ENCODE peak calls at places on chromosomes 3 and 15, in six cellular contexts. T, C, A, G, M and O are unnamed samples.

GRCh38 chr15:70669006-70669602 is 94.3 kb downstream of the UACA start:
- DNase-seq in T (no peak), A (no peak), G (no peak), C (no peak), M (no peak), O (no peak)

GRCh38 chr15:25863067-25863967 is at the start of gene ATP10A:
- DNase-seq in G (peak; percentile 12), C (no peak), M (no peak), A (no peak), T (peak; percentile 52), O (no peak)

GRCh38 chr3:189144645-189145044 is 27.1 kb upstream of the TPRG1 start:
- DNase-seq in T (no peak), M (peak; percentile 54), A (no peak), C (no peak), G (peak; percentile 30), O (peak; percentile 84)

GRCh38 chr15:63538876-63539275 is 34.5 kb downstream of the USP3 start:
- DNase-seq in M (no peak), G (no peak), A (no peak), T (no peak), C (no peak), O (no peak)

GRCh38 chr15:44598892-44599291 is 61.9 kb downstream of the EIF3J start:
- DNase-seq in T (no peak), G (no peak), M (no peak), C (no peak), A (no peak), O (no peak)

GRCh38 chr3:76107935-76108570 is 322.7 kb upstream of the ZNF717 start:
- DNase-seq in C (no peak), G (peak; percentile 54), A (no peak), M (no peak), T (no peak), O (no peak)

GRCh38 chr3:17115186-17115585 is 230.4 kb downstream of the PLCL2 start:
- DNase-seq in M (no peak), G (no peak), A (no peak), C (no peak), T (no peak), O (no peak)

GRCh38 chr15:33183334-33183733 is 11.2 kb downstream of the FMN1 start:
- DNase-seq in A (no peak), M (no peak), C (no peak), G (no peak), T (no peak), O (no peak)

GRCh38 chr15:51647128-51647562 is 24.6 kb upstream of the DMXL2 start:
- DNase-seq in A (peak; percentile 98), C (no peak), G (peak; percentile 55), T (no peak), M (no peak), O (peak; percentile 3)

GRCh38 chr3:124832782-124833709 is 54.1 kb downstream of the ITGB5 start:
- DNase-seq in C (no peak), T (no peak), M (no peak), A (no peak), G (peak; percentile 85), O (no peak)

GRCh38 chr15:74136584-74137543 is 6.5 kb downstream of the ISLR2 start:
- DNase-seq in G (no peak), C (no peak), A (no peak), T (no peak), M (no peak), O (no peak)

GRCh38 chr3:154367221-154367620 is 42.9 kb upstream of the DHX36 start:
- DNase-seq in M (no peak), G (no peak), C (no peak), T (no peak), A (no peak), O (no peak)

GRCh38 chr15:34436956-34437442 is 609 bp downstream of the GOLGA8A start:
- DNase-seq in A (no peak), T (peak; percentile 39), C (peak; percentile 65), M (no peak), G (peak; percentile 4), O (no peak)

GRCh38 chr15:50909044-50909342 is 510 bp downstream of the AP4E1 start:
- DNase-seq in G (peak; percentile 13), C (no peak), M (no peak), A (no peak), T (no peak), O (no peak)

GRCh38 chr15:96412045-96412918 is 81.8 kb downstream of the NR2F2 start:
- DNase-seq in C (no peak), G (no peak), M (no peak), T (no peak), A (no peak), O (no peak)

GRCh38 chr15:34994925-34995324 is 6.8 kb upstream of the ZNF770 start:
- DNase-seq in C (no peak), T (no peak), M (no peak), G (no peak), A (no peak), O (no peak)

GRCh38 chr3:192812736-192813383 is 85.5 kb upstream of the FGF12 start:
- DNase-seq in G (peak; percentile 48), T (no peak), M (peak; percentile 34), A (peak; percentile 32), C (no peak), O (no peak)

GRCh38 chr3:43728947-43729346 is 38.2 kb downstream of the ABHD5 start:
- DNase-seq in T (no peak), M (no peak), A (no peak), C (no peak), G (no peak), O (no peak)

GRCh38 chr3:76652524-76652923 is 387.4 kb upstream of the ROBO2 start:
- DNase-seq in G (no peak), C (no peak), A (no peak), T (no peak), M (no peak), O (no peak)

GRCh38 chr3:128122013-128122412 is 1.6 kb downstream of the RUVBL1 start:
- DNase-seq in T (no peak), A (no peak), G (no peak), M (no peak), C (no peak), O (no peak)

GRCh38 chr15:64151727-64152506 is at the start of gene SNX22:
- DNase-seq in G (no peak), A (no peak), T (no peak), C (peak; percentile 53), M (no peak), O (no peak)

GRCh38 chr3:124934577-124934976 is at the start of gene MUC13:
- DNase-seq in M (no peak), T (no peak), A (no peak), G (no peak), C (no peak), O (no peak)

GRCh38 chr3:99407257-99407656 is 231.1 kb upstream of the COL8A1 start:
- DNase-seq in C (no peak), A (no peak), G (no peak), T (no peak), M (no peak), O (no peak)

GRCh38 chr3:13088020-13089006 is 15.1 kb upstream of the IQSEC1 start:
- DNase-seq in M (no peak), A (peak; percentile 80), G (no peak), C (no peak), T (no peak), O (no peak)

GRCh38 chr15:61382927-61383326 is 153.8 kb upstream of the RORA start:
- DNase-seq in T (no peak), G (peak; percentile 46), C (no peak), A (no peak), M (no peak), O (no peak)

GRCh38 chr3:169574531-169574930 is 89.0 kb downstream of the MECOM start:
- DNase-seq in A (no peak), G (no peak), M (no peak), T (no peak), C (no peak), O (no peak)

GRCh38 chr15:61974759-61975158 is 85.5 kb downstream of the VPS13C start:
- DNase-seq in A (no peak), T (no peak), C (no peak), G (peak; percentile 15), M (no peak), O (peak; percentile 4)

GRCh38 chr3:12687948-12688347 is 24.0 kb upstream of the RAF1 start:
- DNase-seq in C (no peak), M (no peak), T (no peak), A (peak; percentile 56), G (no peak), O (no peak)

GRCh38 chr3:138049157-138049919 is 39.4 kb downstream of the CLDN18 start:
- DNase-seq in T (no peak), A (no peak), M (no peak), G (peak; percentile 82), C (no peak), O (no peak)